ENCODE peak calls at places on chromosomes 2 and 18, in five cellular contexts. One of them, this sample, is unnamed.

GRCh38 chr18:49819768-49820662 is 6.7 kb upstream of the ACAA2 start:
- DNase-seq in nucleus accumbens: no peak
- DNase-seq in HuH-7: no peak
- DNase-seq in AG10803: no peak
- DNase-seq in cerebellar nuclear complex: no peak
- DNase-seq in this sample: no peak

GRCh38 chr2:44620189-44620990 is 258.6 kb downstream of the CAMKMT start:
- DNase-seq in HuH-7: no peak
- DNase-seq in cerebellar nuclear complex: no peak
- DNase-seq in AG10803: no peak
- DNase-seq in nucleus accumbens: no peak
- DNase-seq in this sample: no peak

GRCh38 chr2:62340981-62341624 is 145.2 kb downstream of the B3GNT2 start:
- DNase-seq in nucleus accumbens: no peak
- DNase-seq in AG10803: peak; percentile 12
- DNase-seq in HuH-7: no peak
- DNase-seq in cerebellar nuclear complex: no peak
- DNase-seq in this sample: peak; percentile 32

GRCh38 chr2:100548771-100549170 is 14.0 kb upstream of the PDCL3 start:
- DNase-seq in nucleus accumbens: peak; percentile 19
- DNase-seq in AG10803: no peak
- DNase-seq in HuH-7: no peak
- DNase-seq in cerebellar nuclear complex: no peak
- DNase-seq in this sample: no peak

GRCh38 chr2:237995036-237995435 is 28.2 kb downstream of the UBE2F start:
- DNase-seq in AG10803: no peak
- DNase-seq in cerebellar nuclear complex: no peak
- DNase-seq in nucleus accumbens: no peak
- DNase-seq in HuH-7: no peak
- DNase-seq in this sample: no peak

GRCh38 chr2:47223980-47224379 is 68.9 kb upstream of the STPG4 start:
- DNase-seq in AG10803: no peak
- DNase-seq in HuH-7: no peak
- DNase-seq in nucleus accumbens: no peak
- DNase-seq in cerebellar nuclear complex: no peak
- DNase-seq in this sample: no peak

GRCh38 chr2:171523969-171524401 is 1.7 kb downstream of the CYBRD1 start:
- DNase-seq in cerebellar nuclear complex: no peak
- DNase-seq in AG10803: peak; percentile 75
- DNase-seq in HuH-7: no peak
- DNase-seq in nucleus accumbens: no peak
- DNase-seq in this sample: peak; percentile 62

GRCh38 chr2:84876369-84876768 is 4.5 kb downstream of the TRABD2A start:
- DNase-seq in AG10803: no peak
- DNase-seq in cerebellar nuclear complex: no peak
- DNase-seq in nucleus accumbens: no peak
- DNase-seq in HuH-7: no peak
- DNase-seq in this sample: no peak

GRCh38 chr2:144015655-144016245 is 504.2 kb downstream of the ZEB2 start:
- DNase-seq in cerebellar nuclear complex: no peak
- DNase-seq in nucleus accumbens: no peak
- DNase-seq in HuH-7: no peak
- DNase-seq in AG10803: peak; percentile 95
- DNase-seq in this sample: peak; percentile 78

GRCh38 chr2:3738454-3738853 is 35.1 kb downstream of the DCDC2C start:
- DNase-seq in HuH-7: peak; percentile 34
- DNase-seq in AG10803: no peak
- DNase-seq in nucleus accumbens: no peak
- DNase-seq in cerebellar nuclear complex: no peak
- DNase-seq in this sample: peak; percentile 67

GRCh38 chr18:361941-362913 is 94.4 kb upstream of the THOC1 start:
- DNase-seq in HuH-7: peak; percentile 60
- DNase-seq in AG10803: peak; percentile 100
- DNase-seq in nucleus accumbens: no peak
- DNase-seq in cerebellar nuclear complex: no peak
- DNase-seq in this sample: peak; percentile 93

GRCh38 chr2:118003396-118003824 is 10.5 kb downstream of the CCDC93 start:
- DNase-seq in HuH-7: peak; percentile 54
- DNase-seq in cerebellar nuclear complex: peak; percentile 32
- DNase-seq in nucleus accumbens: peak; percentile 46
- DNase-seq in AG10803: peak; percentile 85
- DNase-seq in this sample: peak; percentile 80

GRCh38 chr18:63736856-63737255 is 34.1 kb downstream of the SERPINB11 start:
- DNase-seq in cerebellar nuclear complex: no peak
- DNase-seq in AG10803: no peak
- DNase-seq in nucleus accumbens: no peak
- DNase-seq in HuH-7: no peak
- DNase-seq in this sample: no peak

GRCh38 chr18:37874721-37875120 is 309.1 kb upstream of the CELF4 start:
- DNase-seq in HuH-7: no peak
- DNase-seq in AG10803: no peak
- DNase-seq in cerebellar nuclear complex: no peak
- DNase-seq in nucleus accumbens: no peak
- DNase-seq in this sample: no peak

GRCh38 chr2:6913415-6914157 is 3.6 kb upstream of the RNF144A start:
- DNase-seq in cerebellar nuclear complex: no peak
- DNase-seq in HuH-7: no peak
- DNase-seq in AG10803: no peak
- DNase-seq in nucleus accumbens: no peak
- DNase-seq in this sample: no peak

GRCh38 chr18:64966667-64967066 is 784.1 kb upstream of the CDH7 start:
- DNase-seq in nucleus accumbens: no peak
- DNase-seq in AG10803: no peak
- DNase-seq in HuH-7: no peak
- DNase-seq in cerebellar nuclear complex: no peak
- DNase-seq in this sample: no peak

GRCh38 chr2:220104871-220105351 is 477.5 kb downstream of the SLC4A3 start:
- DNase-seq in AG10803: peak; percentile 84
- DNase-seq in nucleus accumbens: no peak
- DNase-seq in cerebellar nuclear complex: no peak
- DNase-seq in HuH-7: no peak
- DNase-seq in this sample: peak; percentile 89

GRCh38 chr18:3121256-3121655 is 98.5 kb downstream of the MYOM1 start:
- DNase-seq in cerebellar nuclear complex: no peak
- DNase-seq in nucleus accumbens: no peak
- DNase-seq in AG10803: no peak
- DNase-seq in HuH-7: no peak
- DNase-seq in this sample: no peak

This sample was measured in GM03348.